ENCODE peak calls at places on chromosomes 6 and 20, in four cellular contexts. Z, X, R and T are unnamed samples.

GRCh38 chr6:160767019-160767646 is 65.1 kb downstream of the PLG start:
- DNase-seq in Z (peak), X (peak), R (no peak), T (peak)

GRCh38 chr6:118372413-118372812 is 175.7 kb upstream of the PLN start:
- DNase-seq in Z (no peak), X (no peak), R (peak), T (peak)

GRCh38 chr6:19452495-19452894 is 384.7 kb upstream of the ID4 start:
- DNase-seq in Z (peak), X (peak), R (no peak), T (peak)

GRCh38 chr6:97361286-97361685 is 78.3 kb upstream of the MMS22L start:
- DNase-seq in Z (no peak), X (no peak), R (no peak), T (no peak)

GRCh38 chr20:24912397-24913075 is 36.5 kb upstream of the CST7 start:
- DNase-seq in Z (no peak), X (no peak), R (no peak), T (no peak)

GRCh38 chr6:26270903-26271639 is 93.9 kb upstream of the BTN3A2 start:
- DNase-seq in Z (peak), X (peak), R (peak), T (peak)

GRCh38 chr6:27752038-27752885 is 159.9 kb downstream of the OR2B2 start:
- DNase-seq in Z (peak), X (peak), R (peak), T (peak)

GRCh38 chr6:161212902-161213301 is 61.0 kb downstream of the AGPAT4 start:
- DNase-seq in Z (no peak), X (no peak), R (no peak), T (no peak)

GRCh38 chr20:2692886-2693285 is 306 bp downstream of the EBF4 start:
- DNase-seq in Z (no peak), X (no peak), R (no peak), T (no peak)

GRCh38 chr6:317452-318144 is 25.3 kb downstream of the DUSP22 start:
- DNase-seq in Z (no peak), X (no peak), R (no peak), T (no peak)

GRCh38 chr6:165849539-165850430 is 186.7 kb upstream of the PDE10A start:
- DNase-seq in Z (peak), X (no peak), R (no peak), T (no peak)

GRCh38 chr6:24357336-24358218 is at the start of gene DCDC2:
- DNase-seq in Z (peak), X (peak), R (no peak), T (no peak)

GRCh38 chr6:6781877-6782236 is 193.3 kb downstream of the LY86 start:
- DNase-seq in Z (no peak), X (no peak), R (no peak), T (no peak)

GRCh38 chr20:3374296-3374695 is 33.2 kb downstream of the DNAAF9 start:
- DNase-seq in Z (no peak), X (no peak), R (no peak), T (no peak)

GRCh38 chr6:91167846-91168245 is 581.0 kb upstream of the MAP3K7 start:
- DNase-seq in Z (no peak), X (no peak), R (no peak), T (peak)

GRCh38 chr6:130020892-130021483 is 2.6 kb downstream of the L3MBTL3 start:
- DNase-seq in Z (peak), X (peak), R (peak), T (peak)

GRCh38 chr6:72857791-72858190 is 235.9 kb downstream of the KCNQ5 start:
- DNase-seq in Z (no peak), X (peak), R (peak), T (peak)

GRCh38 chr6:155628315-155628714 is 172.7 kb upstream of the NOX3 start:
- DNase-seq in Z (no peak), X (no peak), R (no peak), T (no peak)

GRCh38 chr6:38684244-38684643 is 18.7 kb downstream of the GLO1 start:
- DNase-seq in Z (no peak), X (no peak), R (no peak), T (no peak)

GRCh38 chr20:44716309-44717106 is 1.3 kb downstream of the CCN5 start:
- DNase-seq in Z (no peak), X (no peak), R (no peak), T (no peak)

GRCh38 chr20:44717986-44718385 is 2.8 kb downstream of the CCN5 start:
- DNase-seq in Z (peak), X (no peak), R (no peak), T (peak)

GRCh38 chr20:44715495-44716308 is 533 bp downstream of the CCN5 start:
- DNase-seq in Z (no peak), X (no peak), R (no peak), T (no peak)

GRCh38 chr20:44714102-44714700 is 968 bp upstream of the CCN5 start:
- DNase-seq in Z (no peak), X (no peak), R (no peak), T (no peak)

DNA sequence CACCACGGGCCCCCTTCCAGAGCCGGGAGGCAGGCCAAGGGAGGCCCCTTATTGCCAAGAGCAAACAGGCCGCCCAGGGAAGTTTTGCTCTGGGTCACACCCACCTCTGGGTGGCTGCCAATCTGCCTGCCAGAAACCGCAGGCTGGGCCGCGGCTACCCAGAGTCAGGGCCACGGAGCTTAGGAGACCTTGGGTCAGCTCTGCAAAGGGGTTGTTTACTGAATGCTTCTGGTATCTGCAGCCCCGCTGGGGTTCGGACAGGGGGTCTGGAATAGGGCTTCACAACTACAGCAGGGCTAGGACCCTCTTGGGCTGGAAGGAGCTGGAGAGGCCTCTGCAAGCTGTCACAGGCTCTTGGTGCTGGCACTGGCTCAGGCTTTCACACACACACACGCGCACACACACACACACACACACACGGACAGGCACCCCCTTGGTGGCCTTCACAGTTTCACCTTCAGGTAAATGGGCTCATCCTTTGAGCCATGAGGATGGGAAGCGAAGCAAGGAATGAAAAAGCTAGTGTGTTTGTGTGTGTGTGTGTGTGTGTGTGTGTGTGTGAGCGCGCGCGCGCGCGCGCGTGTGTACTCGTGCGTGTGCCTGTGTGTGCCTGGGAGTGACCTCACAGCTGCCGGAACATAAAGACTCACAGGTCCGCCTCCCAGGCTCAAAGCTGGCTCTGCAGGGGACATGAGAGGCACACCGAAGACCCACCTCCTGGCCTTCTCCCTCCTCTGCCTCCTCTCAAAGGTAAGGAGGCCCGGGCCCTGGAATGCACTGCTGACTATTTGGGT is at the start of gene CCN5:
- DNase-seq in Z (no peak), X (no peak), R (peak), T (no peak)
- H4K8ac ChIP-seq in Z (no peak), X (no peak), R (no peak), T (no peak)

GRCh38 chr6:137309078-137309762 is 90.0 kb upstream of the IFNGR1 start:
- DNase-seq in Z (peak), X (no peak), R (peak), T (peak)
- H4K8ac ChIP-seq in Z (no peak), X (peak), R (no peak), T (no peak)

DNA sequence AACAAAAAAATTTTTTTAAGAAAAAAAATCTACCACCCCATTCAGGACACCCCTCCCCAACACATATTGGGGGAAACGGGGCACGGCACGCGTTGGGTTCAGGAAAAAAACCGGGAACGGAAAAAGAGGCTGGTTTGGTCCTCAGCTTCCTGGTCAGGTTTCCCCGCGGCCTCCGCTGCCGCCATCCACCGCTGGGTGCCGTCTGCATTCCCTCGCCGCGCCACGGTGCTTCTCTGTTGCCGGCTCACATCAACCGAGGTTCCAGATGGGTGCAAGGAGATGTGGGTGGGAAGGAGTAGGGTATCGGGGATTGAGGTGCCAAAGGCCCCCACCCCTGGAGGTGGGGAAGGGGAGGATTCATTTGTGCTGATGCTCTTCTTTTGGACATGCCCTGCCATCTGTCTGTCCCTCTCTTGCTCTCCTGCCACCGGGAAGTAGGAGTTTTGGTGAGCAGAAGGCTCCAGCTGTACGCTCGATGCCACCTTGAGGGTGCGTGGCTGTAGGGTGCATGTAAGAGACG is 5.8 kb downstream of the MCCD1 start:
- DNase-seq in Z (no peak), X (no peak), R (no peak), T (no peak)
- H4K8ac ChIP-seq in Z (no peak), X (no peak), R (no peak), T (no peak)

GRCh38 chr20:52102559-52102958 is 89.0 kb downstream of the ZFP64 start:
- DNase-seq in Z (no peak), X (no peak), R (no peak), T (no peak)
- H4K8ac ChIP-seq in Z (no peak), X (no peak), R (no peak), T (no peak)